ENCODE peak calls at places on chromosome 12, in eight cellular contexts. One of them, this sample, is unnamed. For H3K79me2, the result is how much of the 10 kb centered on the place peaks cover.

GRCh38 chr12:132222096-132222807 is 78.0 kb downstream of the NOC4L start:
- DNase-seq in OCI-LY7: peak
- DNase-seq in hepatocyte: peak
- DNase-seq in PC-3: peak
- DNase-seq in SK-N-SH: no peak
- DNase-seq in GM23338: peak
- DNase-seq in GM23248: peak
- DNase-seq in MM.1S: no peak
- DNase-seq in this sample: peak

GRCh38 chr12:40921563-40922163 is 229.4 kb downstream of the CNTN1 start:
- DNase-seq in OCI-LY7: peak
- DNase-seq in hepatocyte: peak
- DNase-seq in PC-3: peak
- DNase-seq in SK-N-SH: no peak
- DNase-seq in GM23338: peak
- DNase-seq in GM23248: peak
- DNase-seq in MM.1S: peak
- DNase-seq in this sample: peak

GRCh38 chr12:9115731-9116689 is at the start of gene A2M:
- DNase-seq in OCI-LY7: no peak
- DNase-seq in hepatocyte: peak
- DNase-seq in PC-3: no peak
- DNase-seq in SK-N-SH: no peak
- DNase-seq in GM23338: no peak
- DNase-seq in GM23248: peak
- DNase-seq in MM.1S: no peak
- DNase-seq in this sample: no peak

GRCh38 chr12:110543252-110543959 is 39.7 kb downstream of the PPTC7 start:
- DNase-seq in OCI-LY7: no peak
- DNase-seq in hepatocyte: peak
- DNase-seq in PC-3: peak
- DNase-seq in SK-N-SH: no peak
- DNase-seq in GM23338: no peak
- DNase-seq in GM23248: no peak
- DNase-seq in MM.1S: peak
- DNase-seq in this sample: no peak

GRCh38 chr12:69313209-69313608 is 35.0 kb upstream of the LYZ start:
- DNase-seq in OCI-LY7: no peak
- DNase-seq in hepatocyte: no peak
- DNase-seq in PC-3: no peak
- DNase-seq in SK-N-SH: no peak
- DNase-seq in GM23338: no peak
- DNase-seq in GM23248: no peak
- DNase-seq in MM.1S: no peak
- DNase-seq in this sample: no peak

GRCh38 chr12:78385541-78385940 is 479.0 kb upstream of the SYT1 start:
- DNase-seq in OCI-LY7: no peak
- DNase-seq in hepatocyte: no peak
- DNase-seq in PC-3: peak
- DNase-seq in SK-N-SH: no peak
- DNase-seq in GM23338: no peak
- DNase-seq in GM23248: peak
- DNase-seq in MM.1S: no peak
- DNase-seq in this sample: no peak

GRCh38 chr12:124639407-124639806 is 72.0 kb upstream of the NCOR2 start:
- DNase-seq in OCI-LY7: no peak
- DNase-seq in hepatocyte: no peak
- DNase-seq in PC-3: no peak
- DNase-seq in SK-N-SH: no peak
- DNase-seq in GM23338: no peak
- DNase-seq in GM23248: no peak
- DNase-seq in MM.1S: no peak
- DNase-seq in this sample: no peak

GRCh38 chr12:52214421-52214802 is 18.6 kb upstream of the KRT7 start:
- DNase-seq in OCI-LY7: no peak
- DNase-seq in hepatocyte: no peak
- DNase-seq in PC-3: peak
- DNase-seq in SK-N-SH: no peak
- DNase-seq in GM23338: no peak
- DNase-seq in GM23248: no peak
- DNase-seq in MM.1S: no peak
- DNase-seq in this sample: no peak

GRCh38 chr12:32302218-32302826 is 97.0 kb upstream of the FGD4 start:
- DNase-seq in OCI-LY7: peak
- DNase-seq in hepatocyte: peak
- DNase-seq in PC-3: peak
- DNase-seq in SK-N-SH: peak
- DNase-seq in GM23338: peak
- DNase-seq in GM23248: peak
- DNase-seq in MM.1S: peak
- DNase-seq in this sample: peak

GRCh38 chr12:106170285-106170684 is 31.5 kb upstream of the NUAK1 start:
- DNase-seq in OCI-LY7: no peak
- DNase-seq in hepatocyte: no peak
- DNase-seq in PC-3: peak
- DNase-seq in SK-N-SH: no peak
- DNase-seq in GM23338: no peak
- DNase-seq in GM23248: peak
- DNase-seq in MM.1S: peak
- DNase-seq in this sample: no peak

GRCh38 chr12:57766464-57767311 is at the start of gene CYP27B1:
- DNase-seq in OCI-LY7: no peak
- DNase-seq in hepatocyte: no peak
- DNase-seq in PC-3: peak
- DNase-seq in SK-N-SH: peak
- DNase-seq in GM23338: peak
- DNase-seq in GM23248: peak
- DNase-seq in MM.1S: no peak
- DNase-seq in this sample: no peak

GRCh38 chr12:130519-130918 is 64.0 kb downstream of the IQSEC3 start:
- DNase-seq in OCI-LY7: no peak
- DNase-seq in hepatocyte: no peak
- DNase-seq in PC-3: no peak
- DNase-seq in SK-N-SH: no peak
- DNase-seq in GM23338: no peak
- DNase-seq in GM23248: no peak
- DNase-seq in MM.1S: no peak
- DNase-seq in this sample: no peak

GRCh38 chr12:38662851-38663250 is 242.5 kb downstream of the CPNE8 start:
- DNase-seq in OCI-LY7: no peak
- DNase-seq in hepatocyte: no peak
- DNase-seq in PC-3: no peak
- DNase-seq in SK-N-SH: no peak
- DNase-seq in GM23338: no peak
- DNase-seq in GM23248: peak
- DNase-seq in MM.1S: peak
- DNase-seq in this sample: no peak

GRCh38 chr12:47312794-47313426 is 233.2 kb upstream of the AMIGO2 start:
- DNase-seq in OCI-LY7: peak
- DNase-seq in hepatocyte: peak
- DNase-seq in PC-3: no peak
- DNase-seq in SK-N-SH: no peak
- DNase-seq in GM23338: no peak
- DNase-seq in GM23248: no peak
- DNase-seq in MM.1S: peak
- DNase-seq in this sample: no peak

GRCh38 chr12:89140580-89141236 is 211.6 kb downstream of the DUSP6 start:
- DNase-seq in OCI-LY7: no peak
- DNase-seq in hepatocyte: no peak
- DNase-seq in PC-3: peak
- DNase-seq in SK-N-SH: no peak
- DNase-seq in GM23338: no peak
- DNase-seq in GM23248: peak
- DNase-seq in MM.1S: no peak
- DNase-seq in this sample: no peak

GRCh38 chr12:52391618-52392002 is 6.2 kb upstream of the KRT84 start:
- DNase-seq in OCI-LY7: no peak
- DNase-seq in hepatocyte: peak
- DNase-seq in PC-3: no peak
- DNase-seq in SK-N-SH: peak
- DNase-seq in GM23338: no peak
- DNase-seq in GM23248: peak
- DNase-seq in MM.1S: no peak
- DNase-seq in this sample: no peak

GRCh38 chr12:13342971-13343370 is 146.4 kb downstream of the EMP1 start:
- DNase-seq in OCI-LY7: no peak
- DNase-seq in hepatocyte: no peak
- DNase-seq in PC-3: no peak
- DNase-seq in SK-N-SH: no peak
- DNase-seq in GM23338: no peak
- DNase-seq in GM23248: peak
- DNase-seq in MM.1S: no peak
- DNase-seq in this sample: no peak

GRCh38 chr12:103495783-103496456 is at the start of gene C12orf42:
- DNase-seq in OCI-LY7: no peak
- DNase-seq in hepatocyte: peak
- DNase-seq in PC-3: peak
- DNase-seq in SK-N-SH: peak
- DNase-seq in GM23338: peak
- DNase-seq in GM23248: peak
- DNase-seq in MM.1S: peak
- DNase-seq in this sample: peak

GRCh38 chr12:66197413-66198055 is 8.5 kb downstream of the IRAK3 start:
- DNase-seq in OCI-LY7: no peak
- DNase-seq in hepatocyte: no peak
- DNase-seq in PC-3: no peak
- DNase-seq in SK-N-SH: no peak
- DNase-seq in GM23338: no peak
- DNase-seq in GM23248: peak
- DNase-seq in MM.1S: no peak
- DNase-seq in this sample: no peak

GRCh38 chr12:114684098-114684869 is at the start of gene TBX3:
- DNase-seq in OCI-LY7: no peak
- DNase-seq in hepatocyte: peak
- DNase-seq in PC-3: peak
- DNase-seq in SK-N-SH: peak
- DNase-seq in GM23338: peak
- DNase-seq in GM23248: peak
- DNase-seq in MM.1S: no peak
- DNase-seq in this sample: peak

GRCh38 chr12:26188641-26189040 is 6.7 kb upstream of the SSPN start:
- DNase-seq in OCI-LY7: no peak
- DNase-seq in hepatocyte: no peak
- DNase-seq in PC-3: no peak
- DNase-seq in SK-N-SH: no peak
- DNase-seq in GM23338: no peak
- DNase-seq in GM23248: peak
- DNase-seq in MM.1S: no peak
- DNase-seq in this sample: no peak

GRCh38 chr12:25248137-25248536 is 2.6 kb downstream of the KRAS start:
- DNase-seq in OCI-LY7: no peak
- DNase-seq in hepatocyte: no peak
- DNase-seq in PC-3: no peak
- DNase-seq in SK-N-SH: no peak
- DNase-seq in GM23338: peak
- DNase-seq in GM23248: no peak
- DNase-seq in MM.1S: no peak
- DNase-seq in this sample: no peak

DNA sequence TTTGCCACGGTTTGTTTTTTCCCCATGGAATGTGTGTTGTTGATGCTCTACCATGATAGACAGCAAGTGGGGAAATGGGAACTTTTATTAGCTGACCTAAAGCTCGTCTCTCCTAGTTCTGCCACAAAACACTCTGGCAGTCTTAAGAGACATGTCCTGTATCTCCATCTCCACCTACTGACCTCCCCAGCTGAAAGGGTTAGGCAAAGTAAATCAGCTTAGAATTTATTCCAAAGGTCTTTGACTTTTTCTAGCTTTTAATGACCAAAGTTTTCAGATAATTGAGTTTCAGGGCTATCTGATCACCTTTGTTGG is 9.4 kb upstream of the ADIPOR2 start:
- DNase-seq in OCI-LY7: no peak
- DNase-seq in hepatocyte: no peak
- DNase-seq in PC-3: no peak
- DNase-seq in SK-N-SH: no peak
- DNase-seq in GM23338: no peak
- DNase-seq in GM23248: no peak
- DNase-seq in MM.1S: no peak
- DNase-seq in this sample: no peak
- H3K4me2 ChIP-seq in OCI-LY7: no peak
- H3K4me2 ChIP-seq in hepatocyte: no peak
- H3K4me2 ChIP-seq in PC-3: no peak
- H3K4me2 ChIP-seq in SK-N-SH: no peak
- H3K4me2 ChIP-seq in GM23338: no peak
- H3K4me2 ChIP-seq in GM23248: no peak
- H3K4me2 ChIP-seq in MM.1S: no peak
- H3K4me2 ChIP-seq in this sample: no peak

DNA sequence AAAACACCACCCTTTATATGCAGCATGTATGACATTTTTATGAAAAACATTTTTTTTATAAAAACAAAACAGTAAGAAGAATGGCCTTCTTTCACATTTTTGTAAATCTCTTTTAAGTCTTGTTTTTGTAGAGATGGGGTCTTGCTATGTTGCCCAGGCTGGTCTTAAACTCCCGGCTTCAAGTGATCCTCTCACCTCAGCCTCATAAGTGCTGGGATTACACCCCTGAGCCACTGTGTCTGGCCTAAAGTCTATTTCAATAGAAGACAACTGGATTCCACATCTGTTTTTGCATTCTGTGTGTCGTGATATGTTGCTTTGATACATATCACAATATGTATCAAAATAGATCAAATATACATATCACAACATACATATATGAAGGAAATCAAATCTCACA is 98.9 kb downstream of the ELK3 start:
- DNase-seq in OCI-LY7: no peak
- DNase-seq in hepatocyte: no peak
- DNase-seq in PC-3: no peak
- DNase-seq in SK-N-SH: no peak
- DNase-seq in GM23338: no peak
- DNase-seq in GM23248: no peak
- DNase-seq in MM.1S: no peak
- DNase-seq in this sample: no peak
- H3K79me2 ChIP-seq in OCI-LY7: under half
- H3K79me2 ChIP-seq in hepatocyte: under half
- H3K79me2 ChIP-seq in PC-3: under half
- H3K79me2 ChIP-seq in SK-N-SH: under half
- H3K79me2 ChIP-seq in GM23338: under half
- H3K79me2 ChIP-seq in GM23248: half or more
- H3K79me2 ChIP-seq in MM.1S: under half
- H3K79me2 ChIP-seq in this sample: under half

GRCh38 chr12:122064034-122064777 is 14.3 kb upstream of the MLXIP start:
- DNase-seq in OCI-LY7: peak
- DNase-seq in hepatocyte: peak
- DNase-seq in PC-3: peak
- DNase-seq in SK-N-SH: peak
- DNase-seq in GM23338: peak
- DNase-seq in GM23248: peak
- DNase-seq in MM.1S: peak
- DNase-seq in this sample: peak
- TF ChIP-seq EZH2phosphoT487 in OCI-LY7: no peak
- TF ChIP-seq EZH2phosphoT487 in hepatocyte: no peak
- TF ChIP-seq EZH2phosphoT487 in PC-3: no peak
- TF ChIP-seq EZH2phosphoT487 in SK-N-SH: no peak
- TF ChIP-seq EZH2phosphoT487 in GM23338: no peak
- TF ChIP-seq EZH2phosphoT487 in GM23248: no peak
- TF ChIP-seq EZH2phosphoT487 in MM.1S: no peak
- TF ChIP-seq EZH2phosphoT487 in this sample: no peak

DNA sequence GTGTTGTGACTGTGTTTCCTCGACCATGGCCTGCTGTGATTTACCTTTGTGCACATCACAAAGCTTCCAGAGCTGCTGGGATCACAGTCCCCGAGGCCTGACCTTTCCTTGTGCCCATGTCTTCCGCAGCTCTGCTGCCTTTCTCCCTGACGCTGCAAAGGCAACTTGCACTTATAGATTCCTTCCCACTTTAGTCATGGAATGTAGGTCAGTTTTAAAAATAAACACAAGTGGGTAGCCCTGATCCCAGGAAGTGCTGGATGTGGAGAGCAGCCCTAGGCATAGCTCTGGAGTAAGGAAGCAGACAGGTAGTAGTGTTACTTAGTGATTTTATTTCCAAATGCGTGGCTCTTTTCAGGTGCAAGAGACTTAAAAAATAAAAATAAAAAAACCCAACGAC is 825.7 kb downstream of the AACS start:
- DNase-seq in OCI-LY7: no peak
- DNase-seq in hepatocyte: no peak
- DNase-seq in PC-3: peak
- DNase-seq in SK-N-SH: no peak
- DNase-seq in GM23338: no peak
- DNase-seq in GM23248: no peak
- DNase-seq in MM.1S: no peak
- DNase-seq in this sample: no peak
- H3K4me2 ChIP-seq in OCI-LY7: no peak
- H3K4me2 ChIP-seq in hepatocyte: no peak
- H3K4me2 ChIP-seq in PC-3: no peak
- H3K4me2 ChIP-seq in SK-N-SH: no peak
- H3K4me2 ChIP-seq in GM23338: no peak
- H3K4me2 ChIP-seq in GM23248: no peak
- H3K4me2 ChIP-seq in MM.1S: no peak
- H3K4me2 ChIP-seq in this sample: no peak